ENCODE peak calls at places on chromosomes 4 and X, in five cellular contexts. A is GM13977, I is type B pancreatic cell, Y is T-helper 2 cell, O is heart left ventricle. G is an unnamed sample.

GRCh38 chr4:133775881-133776280 is 425.7 kb downstream of the PABPC4L start:
- DNase-seq in O (no peak), Y (no peak), I (no peak), A (no peak), G (no peak)

GRCh38 chr4:158999166-158999682 is 103.7 kb upstream of the RAPGEF2 start:
- DNase-seq in A (no peak), I (no peak), O (no peak), Y (no peak), G (no peak)

GRCh38 chr4:118327554-118328241 is 25.1 kb downstream of the PRSS12 start:
- DNase-seq in O (no peak), A (no peak), I (no peak), Y (no peak), G (no peak)

GRCh38 chrX:45710081-45710801 is 509.6 kb upstream of the DIPK2B start:
- DNase-seq in I (no peak), Y (peak; percentile 18), A (peak; percentile 30), O (no peak), G (no peak)

GRCh38 chr4:93791570-93792195 is 36.9 kb upstream of the ATOH1 start:
- DNase-seq in Y (no peak), A (peak; percentile 45), O (no peak), I (no peak), G (no peak)

GRCh38 chr4:171846232-171846631 is 33.0 kb downstream of the GALNTL6 start:
- DNase-seq in A (peak; percentile 30), Y (no peak), I (no peak), O (no peak), G (no peak)

GRCh38 chr4:53508446-53508845 is 82.8 kb downstream of the LNX1 start:
- DNase-seq in Y (no peak), I (no peak), A (no peak), O (no peak), G (no peak)

GRCh38 chr4:102608190-102608589 is 107.0 kb downstream of the NFKB1 start:
- DNase-seq in O (no peak), I (no peak), A (no peak), Y (no peak), G (no peak)

GRCh38 chr4:146336413-146336807 is 122.1 kb downstream of the REELD1 start:
- DNase-seq in O (no peak), I (no peak), A (no peak), Y (no peak), G (no peak)

G was measured in vagina.